ENCODE peak calls at places on chromosome 16, in five cellular contexts. A is A673, Z is IMR-90, O is osteoblast, Q is GM23338. S is an unnamed sample.
A peak's percentile ranks its signal among the peaks of the same experiment; 100 is the strongest.

GRCh38 chr16:4987580-4988374 is 29.6 kb downstream of the SEC14L5 start:
- DNase-seq in A (no peak), Q (peak; percentile 80), O (no peak), Z (no peak), S (no peak)

GRCh38 chr16:56263711-56264608 is 72.7 kb downstream of the GNAO1 start:
- DNase-seq in O (no peak), Z (no peak), A (no peak), Q (no peak), S (peak; percentile 93)

GRCh38 chr16:6484121-6484520 is 848.5 kb upstream of the RBFOX1 start:
- DNase-seq in O (peak; percentile 50), Z (no peak), A (no peak), Q (no peak), S (no peak)

GRCh38 chr16:3401719-3402397 is 843 bp downstream of the ZNF174 start:
- DNase-seq in A (peak; percentile 34), Z (peak; percentile 18), Q (peak; percentile 51), O (peak; percentile 79), S (peak; percentile 25)

GRCh38 chr16:54429029-54429428 is 142.4 kb upstream of the IRX3 start:
- DNase-seq in O (no peak), Z (no peak), A (no peak), Q (no peak), S (no peak)

GRCh38 chr16:3266873-3267537 is 10.6 kb upstream of the MEFV start:
- DNase-seq in Q (peak; percentile 66), A (peak; percentile 64), Z (peak; percentile 35), O (peak; percentile 95), S (peak; percentile 44)

GRCh38 chr16:54487933-54488332 is 201.3 kb upstream of the IRX3 start:
- DNase-seq in A (no peak), Q (no peak), O (no peak), Z (no peak), S (no peak)

GRCh38 chr16:50202926-50203624 is 50.0 kb downstream of the TENT4B start:
- DNase-seq in Q (no peak), A (peak; percentile 84), O (peak; percentile 81), Z (peak; percentile 93), S (no peak)

GRCh38 chr16:70320121-70320520 is 21.1 kb downstream of the DDX19B start:
- DNase-seq in Z (no peak), Q (no peak), A (no peak), O (no peak), S (no peak)

GRCh38 chr16:22192261-22193133 is 13.6 kb upstream of the EEF2K start:
- DNase-seq in Q (peak; percentile 79), Z (peak; percentile 91), O (peak; percentile 88), A (peak; percentile 33), S (peak; percentile 41)

GRCh38 chr16:3578610-3579551 is 1.7 kb upstream of the NLRC3 start:
- DNase-seq in Z (no peak), A (no peak), Q (peak; percentile 39), O (peak; percentile 84), S (no peak)

GRCh38 chr16:68386628-68387027 is 61.7 kb downstream of the SMPD3 start:
- DNase-seq in Z (no peak), O (no peak), Q (no peak), A (no peak), S (no peak)

GRCh38 chr16:9378876-9379275 is 287.4 kb downstream of the HAPSTR1 start:
- DNase-seq in O (no peak), Q (no peak), A (no peak), Z (no peak), S (no peak)

GRCh38 chr16:51473091-51473490 is 322.0 kb upstream of the SALL1 start:
- DNase-seq in A (no peak), Q (no peak), Z (no peak), O (no peak), S (no peak)

GRCh38 chr16:3012828-3013420 is at the start of gene CLDN9:
- DNase-seq in Z (no peak), A (no peak), Q (peak; percentile 75), O (peak; percentile 87), S (no peak)

GRCh38 chr16:55340445-55340844 is 16.4 kb downstream of the IRX6 start:
- DNase-seq in A (no peak), Q (no peak), O (no peak), Z (no peak), S (no peak)

GRCh38 chr16:27776556-27776955 is 226.6 kb downstream of the KATNIP start:
- DNase-seq in A (no peak), O (peak; percentile 46), Q (no peak), Z (no peak), S (no peak)

GRCh38 chr16:89693931-89694783 is 7.3 kb downstream of the SPATA2L start:
- DNase-seq in A (no peak), O (peak; percentile 70), Z (no peak), Q (no peak), S (no peak)

GRCh38 chr16:12097523-12098428 is 121.2 kb downstream of the SNX29 start:
- DNase-seq in A (no peak), O (no peak), Z (peak; percentile 84), Q (no peak), S (no peak)

GRCh38 chr16:84065536-84066132 is 23.0 kb upstream of the SLC38A8 start:
- DNase-seq in A (peak; percentile 70), O (peak; percentile 49), Z (peak; percentile 62), Q (peak; percentile 81), S (peak; percentile 59)

GRCh38 chr16:23578096-23578830 is 17.9 kb downstream of the NDUFAB1 start:
- DNase-seq in Z (peak; percentile 24), A (no peak), O (no peak), Q (no peak), S (no peak)

GRCh38 chr16:2224183-2224486 is 744 bp downstream of the E4F1 start:
- DNase-seq in O (peak; percentile 98), Q (no peak), Z (peak; percentile 42), A (no peak), S (no peak)

GRCh38 chr16:25135239-25135878 is 23.8 kb downstream of the LCMT1 start:
- DNase-seq in Q (no peak), O (no peak), A (peak; percentile 14), Z (peak; percentile 83), S (no peak)

GRCh38 chr16:24041834-24042631 is 206.2 kb downstream of the PRKCB start:
- DNase-seq in O (peak; percentile 90), A (peak; percentile 87), Z (peak; percentile 48), Q (peak; percentile 85), S (peak; percentile 70)

GRCh38 chr16:11295672-11296071 is 14.5 kb upstream of the PRM1 start:
- DNase-seq in O (no peak), A (no peak), Q (no peak), Z (no peak), S (no peak)

GRCh38 chr16:78816499-78817441 is 717.3 kb downstream of the WWOX start:
- DNase-seq in Q (no peak), O (no peak), Z (no peak), A (no peak), S (no peak)

GRCh38 chr16:78821335-78821734 is 721.9 kb downstream of the WWOX start:
- DNase-seq in Z (no peak), A (no peak), O (no peak), Q (no peak), S (no peak)

GRCh38 chr16:78815713-78816112 is 716.3 kb downstream of the WWOX start:
- DNase-seq in A (no peak), Q (no peak), Z (no peak), O (no peak), S (no peak)

GRCh38 chr16:78813917-78814316 is 714.5 kb downstream of the WWOX start:
- DNase-seq in A (no peak), Q (no peak), O (no peak), Z (no peak), S (no peak)

DNA sequence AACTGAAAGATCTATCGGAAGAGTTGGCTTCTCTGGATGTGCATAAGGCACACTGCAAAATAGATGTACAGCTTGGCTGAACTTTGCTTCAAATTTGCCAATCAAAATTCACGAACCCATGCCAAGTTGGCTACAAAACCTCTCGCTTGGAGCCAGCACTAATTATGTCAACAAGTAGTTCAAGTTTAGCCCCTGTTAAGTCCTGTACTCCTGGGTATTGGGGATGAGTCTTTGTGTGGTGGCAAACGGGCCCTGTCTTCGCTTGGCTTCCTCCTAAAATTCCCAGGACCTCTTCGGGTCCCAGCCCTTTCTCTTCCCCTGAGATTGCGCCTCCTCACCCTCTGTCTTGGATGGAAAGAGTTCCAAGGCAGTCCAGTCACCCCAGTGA is 718.0 kb downstream of the WWOX start:
- DNase-seq in Q (no peak), A (no peak), O (no peak), Z (no peak), S (no peak)
- TF ChIP-seq CTCF in Q (no peak), A (no peak), O (no peak), Z (no peak), S (no peak)

GRCh38 chr16:67341250-67341649 is 14.6 kb downstream of the LRRC36 start:
- DNase-seq in Q (no peak), O (no peak), Z (no peak), A (no peak), S (no peak)
- H3K4me3 ChIP-seq in Q (no peak overlapping the region), O (no peak overlapping the region), Z (no peak overlapping the region), A (no peak overlapping the region), S (no peak overlapping the region)

DNA sequence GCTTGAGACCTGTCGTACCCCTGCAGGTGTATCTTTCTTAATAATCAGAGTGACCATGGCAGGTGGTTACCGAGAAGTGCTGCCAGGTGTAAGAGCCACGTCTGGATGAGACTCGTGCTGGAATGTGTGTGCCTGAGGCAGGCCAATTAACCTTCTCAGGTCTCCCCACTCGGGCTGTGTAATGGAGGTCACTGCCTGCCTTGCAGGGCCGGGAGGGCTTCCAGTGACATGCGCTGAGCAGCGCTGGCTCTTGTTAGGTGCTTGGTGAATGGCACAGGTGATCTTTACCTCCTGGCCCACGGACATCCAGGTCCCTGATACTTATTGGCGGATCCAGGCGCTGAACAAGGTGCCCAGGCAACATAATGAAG is 4.6 kb upstream of the GSE1 start:
- DNase-seq in O (no peak), A (no peak), Q (no peak), Z (no peak), S (no peak)
- H3K4me1 ChIP-seq in O (peaks cover 19% of the 10 kb centered on the region), A (peaks cover 51% of the 10 kb centered on the region), Q (peaks cover 54% of the 10 kb centered on the region), Z (peaks cover 13% of the 10 kb centered on the region), S (peaks cover 45% of the 10 kb centered on the region)

GRCh38 chr16:82260212-82260795 is 90.3 kb upstream of the MPHOSPH6 start:
- DNase-seq in Q (no peak), O (no peak), A (peak; percentile 60), Z (no peak), S (no peak)

GRCh38 chr16:82262244-82262643 is 92.2 kb upstream of the MPHOSPH6 start:
- DNase-seq in Q (no peak), O (no peak), A (no peak), Z (no peak), S (no peak)

GRCh38 chr16:82264781-82265180 is 94.8 kb upstream of the MPHOSPH6 start:
- DNase-seq in O (no peak), Z (no peak), A (peak; percentile 52), Q (peak; percentile 11), S (no peak)

GRCh38 chr16:82265809-82266208 is 95.8 kb upstream of the MPHOSPH6 start:
- DNase-seq in Z (no peak), A (no peak), Q (no peak), O (no peak), S (no peak)

DNA sequence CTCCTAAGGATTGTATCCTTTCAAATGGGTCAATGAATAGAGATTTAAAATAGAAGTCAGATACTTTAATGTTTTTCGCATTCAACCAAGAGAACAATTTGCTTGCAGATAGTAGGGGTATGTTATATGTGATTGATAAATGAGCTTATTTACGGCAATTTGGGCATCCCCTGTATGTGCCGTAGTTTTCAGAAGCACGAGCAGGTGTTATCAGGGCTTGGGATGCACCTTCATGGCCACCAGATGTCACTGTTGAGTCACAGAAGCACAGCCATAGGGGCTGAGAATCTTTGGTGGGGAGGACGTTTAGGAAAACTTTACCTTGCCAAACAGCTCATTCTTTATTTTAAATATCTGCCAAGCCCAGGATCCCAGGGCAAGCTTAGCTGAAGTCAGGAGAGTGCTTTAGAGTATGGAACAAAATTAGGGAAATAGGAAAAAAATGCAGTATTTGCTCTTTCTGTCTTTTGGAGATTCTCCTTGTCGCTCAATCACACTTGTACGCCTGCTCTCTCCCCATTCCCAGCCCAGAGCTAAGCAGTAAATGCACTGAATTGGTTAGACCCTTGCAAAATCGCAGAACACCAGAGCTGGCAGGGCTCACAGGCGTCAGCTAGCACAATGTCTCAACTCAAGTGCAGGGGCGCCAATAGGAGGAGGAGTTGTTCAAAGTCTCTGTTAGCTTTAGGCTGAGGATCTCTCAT is 93.6 kb upstream of the MPHOSPH6 start:
- DNase-seq in Q (peak; percentile 80), A (peak; percentile 75), Z (peak; percentile 51), O (peak; percentile 79), S (peak; percentile 39)
- TF ChIP-seq CTCF in Q (peak; percentile 99), A (peak; percentile 96), Z (peak; percentile 73), O (peak; percentile 94), S (peak; percentile 94)